ENCODE peak calls at places on chromosomes 5 and 9, in seven cellular contexts. V is cardiac muscle cell, S is IMR-90, T is heart right ventricle, H is psoas muscle, A is tibial nerve, O is tibial artery. U is an unnamed sample.

GRCh38 chr9:117782931-117783788 is 79.0 kb downstream of the TLR4 start:
- DNase-seq in V (peak; percentile 77), S (no peak), T (peak; percentile 52), H (peak; percentile 79), A (peak; percentile 43), O (peak; percentile 75), U (peak; percentile 23)

GRCh38 chr5:32505718-32506117 is 61.2 kb upstream of the ZFR start:
- DNase-seq in V (no peak), S (peak; percentile 63), T (no peak), H (no peak), A (no peak), O (no peak), U (no peak)

GRCh38 chr5:52374286-52374685 is 413.4 kb upstream of the ITGA1 start:
- DNase-seq in V (no peak), S (no peak), T (no peak), H (no peak), A (no peak), O (no peak), U (no peak)

GRCh38 chr5:163473613-163474243 is 13.3 kb downstream of the HMMR start:
- DNase-seq in V (no peak), S (no peak), T (no peak), H (no peak), A (no peak), O (no peak), U (no peak)

GRCh38 chr5:149416977-149417713 is 38.1 kb upstream of the IL17B start:
- DNase-seq in V (peak; percentile 95), S (peak; percentile 91), T (no peak), H (no peak), A (no peak), O (peak; percentile 80), U (no peak)

GRCh38 chr5:79516986-79517385 is 3.1 kb upstream of the HOMER1 start:
- DNase-seq in V (no peak), S (no peak), T (no peak), H (no peak), A (no peak), O (no peak), U (no peak)

GRCh38 chr5:92741906-92742305 is 839.1 kb downstream of the NR2F1-AS1 start:
- DNase-seq in V (no peak), S (no peak), T (no peak), H (no peak), A (no peak), O (no peak), U (no peak)

GRCh38 chr5:167770461-167770860 is 521.0 kb upstream of the WWC1 start:
- DNase-seq in V (no peak), S (peak; percentile 77), T (no peak), H (no peak), A (no peak), O (no peak), U (no peak)

GRCh38 chr9:104794070-104794469 is 30.1 kb downstream of the NIPSNAP3B start:
- DNase-seq in V (no peak), S (no peak), T (no peak), H (no peak), A (no peak), O (no peak), U (no peak)

GRCh38 chr5:150627731-150628545 is 12.5 kb upstream of the SYNPO start:
- DNase-seq in V (no peak), S (peak; percentile 59), T (no peak), H (peak; percentile 11), A (no peak), O (peak; percentile 69), U (no peak)

DNA sequence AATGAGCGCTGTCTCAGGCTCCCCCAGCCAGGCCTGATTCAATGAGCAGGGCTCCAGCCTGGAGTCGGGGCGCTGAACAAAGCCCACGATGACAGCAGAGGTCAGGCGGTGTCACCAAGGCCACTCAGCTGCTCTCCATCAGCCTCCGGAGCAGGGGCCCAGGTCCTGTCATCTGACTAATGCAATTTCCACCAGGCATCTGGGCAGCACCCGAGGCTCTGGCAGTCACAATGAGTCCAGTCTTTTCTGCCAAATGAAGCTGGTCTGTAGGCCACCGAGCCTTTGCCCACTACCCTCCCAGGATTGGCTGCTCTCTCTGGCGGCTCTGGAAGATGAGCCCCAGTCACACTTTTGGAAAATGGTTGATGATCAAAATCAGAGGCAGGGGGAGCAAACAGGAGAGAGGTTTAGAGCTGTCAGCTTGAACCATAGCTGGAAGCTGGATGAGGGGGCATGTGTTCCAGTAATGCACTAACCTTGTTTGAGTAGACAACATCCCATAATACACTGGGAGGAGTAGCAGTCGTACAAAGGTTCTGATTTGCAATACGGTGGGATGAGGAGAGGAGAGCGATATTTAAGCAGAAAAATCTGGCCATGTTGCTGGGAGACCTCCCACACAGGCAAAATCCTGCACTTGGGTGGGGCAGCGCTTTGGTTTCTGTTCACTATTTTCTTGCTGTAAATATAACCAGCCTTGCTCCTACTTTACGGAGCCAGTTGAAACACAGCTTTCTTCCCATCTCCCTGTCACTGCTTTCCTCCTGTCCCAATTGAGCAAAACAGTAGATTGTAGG is 306.4 kb upstream of the PANK3 start:
- DNase-seq in V (peak; percentile 91), S (no peak), T (peak; percentile 63), H (no peak), A (no peak), O (no peak), U (no peak)
- H3K27me3 ChIP-seq in V (no peaks in the 10 kb centered on the region), S (no peaks in the 10 kb centered on the region), T (no peaks in the 10 kb centered on the region), H (peaks cover 6% of the 10 kb centered on the region), A (no peaks in the 10 kb centered on the region), O (no peaks in the 10 kb centered on the region), U (peaks cover 2% of the 10 kb centered on the region)

DNA sequence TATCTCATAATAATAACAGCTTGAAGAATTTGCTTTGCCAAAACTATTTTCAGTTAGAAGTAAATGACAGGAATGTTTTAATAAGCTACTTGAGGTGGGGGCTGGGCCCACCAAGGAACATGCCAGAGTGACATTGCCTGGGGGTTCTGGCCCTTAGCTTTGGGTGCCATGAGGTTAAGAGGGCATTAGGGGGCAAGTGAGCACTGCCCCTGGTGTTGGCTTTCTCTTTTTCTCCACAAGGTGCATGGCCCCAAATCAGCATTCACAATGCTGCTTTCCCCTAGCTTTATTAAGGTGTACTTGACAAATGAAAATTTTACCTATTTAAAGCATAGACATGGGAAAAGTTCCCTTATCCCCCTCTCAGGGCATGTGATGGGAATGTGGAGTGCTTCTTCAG is 305.4 kb downstream of the TENT4A start:
- DNase-seq in V (no peak), S (no peak), T (no peak), H (no peak), A (no peak), O (no peak), U (no peak)
- TF ChIP-seq CTCF in V (no peak), S (no peak), T (no peak), H (no peak), A (no peak), O (no peak), U (no peak)

GRCh38 chr5:159107308-159107707 is 7.6 kb upstream of the EBF1 start:
- DNase-seq in V (no peak), S (no peak), T (no peak), H (no peak), A (no peak), O (no peak), U (no peak)

GRCh38 chr5:159104759-159105317 is 5.1 kb upstream of the EBF1 start:
- DNase-seq in V (no peak), S (no peak), T (no peak), H (peak; percentile 56), A (no peak), O (no peak), U (peak; percentile 48)

GRCh38 chr5:159106569-159107282 is 7.0 kb upstream of the EBF1 start:
- DNase-seq in V (peak; percentile 82), S (peak; percentile 52), T (peak; percentile 85), H (peak; percentile 87), A (peak; percentile 64), O (peak; percentile 85), U (peak; percentile 74)

GRCh38 chr5:159105318-159106053 is 5.8 kb upstream of the EBF1 start:
- DNase-seq in V (no peak), S (no peak), T (no peak), H (no peak), A (no peak), O (no peak), U (peak; percentile 63)

DNA sequence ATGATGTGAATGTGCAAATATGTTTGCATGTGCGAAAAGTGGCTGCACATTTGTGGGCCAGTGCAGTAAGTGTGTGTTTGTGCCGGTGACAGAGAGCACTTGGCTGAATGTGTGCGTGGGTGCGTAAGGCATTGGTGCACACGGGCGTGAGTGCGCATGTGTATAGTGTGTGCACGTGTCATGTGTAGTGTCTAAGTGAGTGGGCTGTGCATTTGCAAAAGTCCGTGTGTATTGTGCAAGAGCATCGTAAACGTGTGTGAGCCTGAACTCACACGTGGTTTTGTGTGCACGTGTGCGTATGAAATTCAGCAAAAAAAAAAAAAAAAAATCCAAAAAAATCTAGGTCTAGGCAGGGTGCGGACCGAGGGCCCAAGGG is 6.5 kb upstream of the EBF1 start:
- DNase-seq in V (no peak), S (no peak), T (no peak), H (no peak), A (no peak), O (no peak), U (no peak)
- H3K4me3 ChIP-seq in V (peak overlapping the region; percentile 19), S (no peak overlapping the region), T (peak overlapping the region; percentile 43), H (peak overlapping the region; percentile 47), A (peak overlapping the region; percentile 26), O (peak overlapping the region; percentile 37), U (peak overlapping the region; percentile 41)

GRCh38 chr9:34558911-34559615 is 30.5 kb downstream of the CNTFR start:
- DNase-seq in V (no peak), S (no peak), T (no peak), H (peak; percentile 92), A (no peak), O (no peak), U (no peak)
- H3K27me3 ChIP-seq in V (no peaks in the 10 kb centered on the region), S (peaks cover 58% of the 10 kb centered on the region), T (no peaks in the 10 kb centered on the region), H (no peaks in the 10 kb centered on the region), A (no peaks in the 10 kb centered on the region), O (no peaks in the 10 kb centered on the region), U (peaks cover 8% of the 10 kb centered on the region)

DNA sequence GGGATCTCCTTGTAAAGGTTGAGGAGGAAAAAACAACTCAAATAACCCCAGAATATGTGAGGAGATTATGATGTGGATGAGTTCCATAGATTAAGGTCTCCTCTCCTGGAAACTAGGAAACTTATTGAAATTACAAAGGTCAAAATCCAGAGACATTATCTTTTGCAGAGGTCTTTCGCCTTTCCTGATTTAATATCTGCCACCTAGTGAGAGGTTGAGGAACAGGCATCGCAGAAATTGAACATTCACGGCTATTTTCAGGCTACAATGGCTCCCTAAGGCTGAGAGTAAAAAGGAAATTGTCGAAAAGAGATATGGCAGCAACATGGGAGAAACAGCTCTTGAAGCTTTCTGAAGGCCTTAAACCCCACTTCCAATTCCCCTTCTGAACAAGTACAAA is 127.5 kb upstream of the PLCXD3 start:
- DNase-seq in V (peak; percentile 9), S (no peak), T (no peak), H (no peak), A (no peak), O (no peak), U (no peak)
- TF ChIP-seq CTCF in V (peak; percentile 17), S (peak; percentile 28), T (no peak), H (no peak), A (no peak), O (no peak), U (peak; percentile 30)

DNA sequence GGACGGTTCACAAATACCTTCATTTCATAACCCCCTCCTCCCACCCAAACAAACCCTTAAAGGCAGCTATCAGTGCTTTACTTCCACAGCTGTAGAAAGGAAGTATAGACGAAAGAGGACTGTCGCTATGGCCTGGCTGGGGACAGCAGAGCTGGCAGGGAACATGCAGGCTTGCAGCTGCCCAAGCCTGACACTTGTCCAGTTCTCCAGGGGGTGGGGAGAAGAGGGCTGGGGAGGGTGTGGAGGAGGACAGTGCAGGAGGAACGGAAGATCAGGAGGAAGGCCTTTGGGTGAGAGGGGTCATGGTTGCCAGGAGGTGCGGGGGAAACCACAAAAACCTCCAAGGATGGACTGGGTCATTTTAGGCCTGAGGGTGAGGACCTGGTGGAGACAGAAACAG is 25.9 kb downstream of the ARPC5L start:
- DNase-seq in V (no peak), S (no peak), T (no peak), H (no peak), A (no peak), O (no peak), U (no peak)
- H3K4me3 ChIP-seq in V (no peak overlapping the region), S (no peak overlapping the region), T (no peak overlapping the region), H (no peak overlapping the region), A (no peak overlapping the region), O (no peak overlapping the region), U (no peak overlapping the region)

GRCh38 chr5:139743804-139744203 is 51.8 kb upstream of the PSD2 start:
- DNase-seq in V (no peak), S (no peak), T (no peak), H (no peak), A (no peak), O (no peak), U (no peak)
- H3K27me3 ChIP-seq in V (peaks cover 23% of the 10 kb centered on the region), S (peaks cover 5% of the 10 kb centered on the region), T (peaks cover 8% of the 10 kb centered on the region), H (peaks cover 20% of the 10 kb centered on the region), A (peaks cover 6% of the 10 kb centered on the region), O (no peaks in the 10 kb centered on the region), U (no peaks in the 10 kb centered on the region)